ENCODE peak calls at places on chromosomes 5 and 9, in eight cellular contexts. S is central memory CD4-positive, alpha-beta T cell; N is activated gamma-delta T cell; G is HuH-7.5; B is RWPE1; F is T1000; D is LHCN-M2; L is B cell. X is an unnamed sample.

GRCh38 chr9:121625590-121625989 is 25.8 kb upstream of the DAB2IP start:
- DNase-seq in S (no peak), N (no peak), G (no peak), B (no peak), F (no peak), D (no peak), L (no peak), X (no peak)

GRCh38 chr5:14687023-14687665 is 22.6 kb downstream of the OTULIN start:
- DNase-seq in S (no peak), N (no peak), G (no peak), B (no peak), F (no peak), D (no peak), L (no peak), X (no peak)

GRCh38 chr5:178502401-178503100 is 87.6 kb downstream of the COL23A1 start:
- DNase-seq in S (no peak), N (no peak), G (no peak), B (no peak), F (no peak), D (no peak), L (no peak), X (peak; percentile 71)

GRCh38 chr5:82421119-82421518 is 143.0 kb upstream of the RPS23 start:
- DNase-seq in S (no peak), N (no peak), G (no peak), B (peak; percentile 97), F (peak; percentile 33), D (peak; percentile 87), L (no peak), X (peak; percentile 96)

GRCh38 chr5:178524093-178524882 is 65.9 kb downstream of the COL23A1 start:
- DNase-seq in S (no peak), N (no peak), G (no peak), B (no peak), F (no peak), D (no peak), L (no peak), X (no peak)

GRCh38 chr9:88184986-88185385 is 46.7 kb upstream of the SPATA31C2 start:
- DNase-seq in S (no peak), N (no peak), G (no peak), B (no peak), F (no peak), D (no peak), L (no peak), X (no peak)

GRCh38 chr5:78591227-78591626 is 57.3 kb downstream of the LHFPL2 start:
- DNase-seq in S (no peak), N (no peak), G (no peak), B (peak; percentile 64), F (peak; percentile 27), D (peak; percentile 81), L (no peak), X (peak; percentile 86)

GRCh38 chr5:59187772-59188347 is 605.0 kb downstream of the RAB3C start:
- DNase-seq in S (no peak), N (no peak), G (no peak), B (no peak), F (no peak), D (peak; percentile 37), L (no peak), X (no peak)

GRCh38 chr5:98314262-98314661 is 459.2 kb upstream of the RGMB start:
- DNase-seq in S (no peak), N (no peak), G (no peak), B (peak; percentile 79), F (no peak), D (peak; percentile 92), L (no peak), X (peak; percentile 94)

GRCh38 chr9:105539452-105539851 is 18.5 kb upstream of the FKTN start:
- DNase-seq in S (no peak), N (no peak), G (no peak), B (no peak), F (no peak), D (peak; percentile 14), L (no peak), X (no peak)

GRCh38 chr5:33180900-33181299 is 259.9 kb upstream of the TARS1 start:
- DNase-seq in S (no peak), N (no peak), G (no peak), B (peak; percentile 51), F (no peak), D (peak; percentile 51), L (no peak), X (peak; percentile 50)

GRCh38 chr5:144405986-144406385 is 235.3 kb downstream of the KCTD16 start:
- DNase-seq in S (no peak), N (no peak), G (no peak), B (no peak), F (no peak), D (no peak), L (no peak), X (no peak)

GRCh38 chr9:312596-313320 is 98.1 kb downstream of the DOCK8 start:
- DNase-seq in S (no peak), N (no peak), G (no peak), B (no peak), F (no peak), D (no peak), L (no peak), X (no peak)

GRCh38 chr9:137029058-137029922 is 1.3 kb upstream of the ABCA2 start:
- DNase-seq in S (peak; percentile 56), N (no peak), G (peak; percentile 93), B (peak; percentile 78), F (peak; percentile 49), D (peak; percentile 50), L (peak; percentile 86), X (peak; percentile 63)

GRCh38 chr9:121564861-121565260 is 65.2 kb upstream of the GGTA1 start:
- DNase-seq in S (no peak), N (no peak), G (no peak), B (peak; percentile 52), F (no peak), D (no peak), L (no peak), X (peak; percentile 46)

GRCh38 chr5:21152611-21153010 is 1164.6 kb upstream of the CDH18 start:
- DNase-seq in S (no peak), N (no peak), G (no peak), B (peak; percentile 87), F (no peak), D (peak; percentile 89), L (no peak), X (peak; percentile 93)

GRCh38 chr9:101311759-101312420 is 72.9 kb downstream of the BAAT start:
- DNase-seq in S (peak; percentile 35), N (no peak), G (peak; percentile 29), B (peak; percentile 70), F (no peak), D (peak; percentile 76), L (peak; percentile 65), X (peak; percentile 80)

GRCh38 chr5:13632676-13633075 is 311.8 kb downstream of the DNAH5 start:
- DNase-seq in S (no peak), N (no peak), G (no peak), B (peak; percentile 34), F (no peak), D (peak; percentile 25), L (no peak), X (peak; percentile 73)

GRCh38 chr9:117734523-117735314 is 30.5 kb downstream of the TLR4 start:
- DNase-seq in S (no peak), N (no peak), G (no peak), B (no peak), F (no peak), D (peak; percentile 69), L (no peak), X (peak; percentile 9)

X was measured in kidney tubule cell.